ENCODE peak calls at places on chromosome 12, in five cellular contexts. X is T-helper 2 cell; B is stimulated activated CD4-positive, alpha-beta T cell treated with anti-CD3 and anti-CD28 coated beads, Interleukin-1b, Interleukin-23, amount 100 ng/mL, for 24 hours; V is substantia nigra; L is cardiac fibroblast. F is an unnamed sample.
A peak's percentile ranks its signal among the peaks of the same experiment; 100 is the strongest.

GRCh38 chr12:2179953-2180736 is 127.4 kb downstream of the CACNA1C start:
- DNase-seq in L (peak; percentile 92), B (no peak), V (peak; percentile 48), X (no peak), F (no peak)

GRCh38 chr12:88600272-88600671 is 20.0 kb upstream of the KITLG start:
- DNase-seq in X (no peak), B (no peak), V (no peak), L (peak; percentile 90), F (no peak)

GRCh38 chr12:2672863-2673262 is 121.9 kb upstream of the FKBP4 start:
- DNase-seq in L (no peak), B (no peak), X (no peak), V (no peak), F (no peak)

GRCh38 chr12:87814625-87815024 is 214.6 kb downstream of the C12orf50 start:
- DNase-seq in X (no peak), L (peak; percentile 42), B (no peak), V (no peak), F (no peak)

GRCh38 chr12:95789126-95790024 is 1.2 kb downstream of the NTN4 start:
- DNase-seq in B (no peak), X (no peak), V (no peak), L (peak; percentile 55), F (no peak)

GRCh38 chr12:27566626-27567025 is 42.6 kb downstream of the PPFIBP1 start:
- DNase-seq in L (no peak), V (no peak), B (no peak), X (no peak), F (no peak)

GRCh38 chr12:40692617-40693502 is 621 bp downstream of the CNTN1 start:
- DNase-seq in L (no peak), V (peak; percentile 23), X (no peak), B (no peak), F (peak; percentile 58)

GRCh38 chr12:54583726-54584125 is 4.7 kb downstream of the PPP1R1A start:
- DNase-seq in X (no peak), L (no peak), B (no peak), V (no peak), F (no peak)

GRCh38 chr12:67457799-67458680 is 188.9 kb downstream of the CAND1 start:
- DNase-seq in V (no peak), B (no peak), X (no peak), L (peak; percentile 41), F (no peak)

GRCh38 chr12:112463478-112463877 is 44.7 kb downstream of the PTPN11 start:
- DNase-seq in L (no peak), B (no peak), X (no peak), V (no peak), F (no peak)

GRCh38 chr12:55727643-55728184 is 1.1 kb downstream of the CD63 start:
- DNase-seq in L (peak; percentile 63), X (no peak), B (no peak), V (peak; percentile 41), F (no peak)

GRCh38 chr12:27285395-27285794 is 41.3 kb downstream of the STK38L start:
- DNase-seq in B (no peak), X (no peak), V (no peak), L (peak; percentile 72), F (no peak)

GRCh38 chr12:124337628-124338027 is 42.7 kb downstream of the RFLNA start:
- DNase-seq in X (no peak), L (no peak), V (peak; percentile 52), B (no peak), F (no peak)

GRCh38 chr12:51951843-51952722 is 584 bp downstream of the ACVR1B start:
- DNase-seq in X (no peak), B (no peak), L (peak; percentile 22), V (peak; percentile 20), F (peak; percentile 40)

GRCh38 chr12:29238822-29239291 is 89.8 kb downstream of the FAR2 start:
- DNase-seq in B (no peak), V (no peak), X (no peak), L (peak; percentile 59), F (peak; percentile 85)

GRCh38 chr12:106288510-106289195 is 13.9 kb upstream of the TCP11L2 start:
- DNase-seq in X (no peak), L (peak; percentile 96), V (no peak), B (no peak), F (no peak)

GRCh38 chr12:112422531-112422930 is 3.8 kb downstream of the PTPN11 start:
- DNase-seq in L (peak; percentile 49), V (peak; percentile 48), X (no peak), B (no peak), F (no peak)

GRCh38 chr12:22935090-22935489 is 310.1 kb downstream of the ETNK1 start:
- DNase-seq in L (peak; percentile 45), V (no peak), B (no peak), X (no peak), F (peak; percentile 15)

GRCh38 chr12:48681416-48681737 is 661 bp downstream of the KANSL2 start:
- DNase-seq in V (no peak), B (no peak), X (no peak), L (peak; percentile 33), F (no peak)

GRCh38 chr12:113092478-113093408 is 36.2 kb downstream of the DTX1 start:
- DNase-seq in X (no peak), V (no peak), L (peak; percentile 9), B (no peak), F (no peak)

GRCh38 chr12:116456683-116457082 is 102.5 kb upstream of the MAP1LC3B2 start:
- DNase-seq in X (no peak), B (no peak), L (peak; percentile 19), V (no peak), F (no peak)

GRCh38 chr12:9943244-9943643 is 11.1 kb upstream of the CLEC2A start:
- DNase-seq in L (no peak), V (no peak), B (no peak), X (peak; percentile 17), F (no peak)

GRCh38 chr12:94618995-94619695 is 31.2 kb downstream of the TMCC3 start:
- DNase-seq in B (no peak), V (no peak), L (peak; percentile 95), X (no peak), F (no peak)

GRCh38 chr12:6215932-6216494 is 15.8 kb downstream of the CD9 start:
- DNase-seq in V (peak; percentile 71), B (no peak), L (peak; percentile 87), X (no peak), F (no peak)

GRCh38 chr12:78167510-78167909 is 336.8 kb downstream of the NAV3 start:
- DNase-seq in L (peak; percentile 32), B (no peak), V (no peak), X (no peak), F (peak; percentile 73)

GRCh38 chr12:41274643-41275042 is 86.5 kb downstream of the PDZRN4 start:
- DNase-seq in V (no peak), X (no peak), L (no peak), B (no peak), F (no peak)

GRCh38 chr12:12091977-12092663 is 21.4 kb downstream of the BCL2L14 start:
- DNase-seq in V (no peak), X (no peak), B (no peak), L (no peak), F (no peak)

F was measured in SK-N-DZ.